ENCODE peak calls at places on chromosomes 11 and 22, in eight cellular contexts. One of them, this sample, is unnamed. For H3K27me3 and H3K4me1, the result is how much of the 10 kb centered on the place peaks cover.

GRCh38 chr11:23564370-23564769 is 704.1 kb upstream of the CCDC179 start:
- DNase-seq in IMR-90: no peak
- DNase-seq in upper lobe of right lung: no peak
- DNase-seq in uterus: no peak
- DNase-seq in Peyer's patch: no peak
- DNase-seq in fibroblast of lung: no peak
- DNase-seq in psoas muscle: no peak
- DNase-seq in H1: no peak
- DNase-seq in this sample: no peak

GRCh38 chr11:69406060-69406459 is 75.4 kb upstream of the LINC01488 start:
- DNase-seq in IMR-90: no peak
- DNase-seq in upper lobe of right lung: no peak
- DNase-seq in uterus: no peak
- DNase-seq in Peyer's patch: no peak
- DNase-seq in fibroblast of lung: no peak
- DNase-seq in psoas muscle: no peak
- DNase-seq in H1: no peak
- DNase-seq in this sample: no peak

GRCh38 chr11:77524539-77524938 is 50.6 kb upstream of the PAK1 start:
- DNase-seq in IMR-90: no peak
- DNase-seq in upper lobe of right lung: no peak
- DNase-seq in uterus: no peak
- DNase-seq in Peyer's patch: no peak
- DNase-seq in fibroblast of lung: no peak
- DNase-seq in psoas muscle: no peak
- DNase-seq in H1: no peak
- DNase-seq in this sample: no peak

GRCh38 chr11:2825261-2825885 is 60.2 kb downstream of the CDKN1C start:
- DNase-seq in IMR-90: peak
- DNase-seq in upper lobe of right lung: peak
- DNase-seq in uterus: peak
- DNase-seq in Peyer's patch: peak
- DNase-seq in fibroblast of lung: peak
- DNase-seq in psoas muscle: peak
- DNase-seq in H1: no peak
- DNase-seq in this sample: peak

GRCh38 chr11:83023410-83023809 is 48.3 kb downstream of the RAB30 start:
- DNase-seq in IMR-90: no peak
- DNase-seq in upper lobe of right lung: no peak
- DNase-seq in uterus: no peak
- DNase-seq in Peyer's patch: no peak
- DNase-seq in fibroblast of lung: no peak
- DNase-seq in psoas muscle: no peak
- DNase-seq in H1: no peak
- DNase-seq in this sample: no peak

GRCh38 chr22:45834241-45834640 is 142.7 kb downstream of the WNT7B start:
- DNase-seq in IMR-90: no peak
- DNase-seq in upper lobe of right lung: no peak
- DNase-seq in uterus: no peak
- DNase-seq in Peyer's patch: no peak
- DNase-seq in fibroblast of lung: no peak
- DNase-seq in psoas muscle: no peak
- DNase-seq in H1: no peak
- DNase-seq in this sample: no peak

GRCh38 chr11:128497057-128497957 is 90.1 kb downstream of the ETS1 start:
- DNase-seq in IMR-90: peak
- DNase-seq in upper lobe of right lung: no peak
- DNase-seq in uterus: peak
- DNase-seq in Peyer's patch: no peak
- DNase-seq in fibroblast of lung: peak
- DNase-seq in psoas muscle: peak
- DNase-seq in H1: no peak
- DNase-seq in this sample: no peak

GRCh38 chr11:12238420-12238819 is 128.0 kb downstream of the MICAL2 start:
- DNase-seq in IMR-90: no peak
- DNase-seq in upper lobe of right lung: no peak
- DNase-seq in uterus: no peak
- DNase-seq in Peyer's patch: no peak
- DNase-seq in fibroblast of lung: no peak
- DNase-seq in psoas muscle: no peak
- DNase-seq in H1: no peak
- DNase-seq in this sample: no peak

GRCh38 chr11:76769071-76769560 is 14.0 kb upstream of the TSKU start:
- DNase-seq in IMR-90: peak
- DNase-seq in upper lobe of right lung: no peak
- DNase-seq in uterus: no peak
- DNase-seq in Peyer's patch: no peak
- DNase-seq in fibroblast of lung: peak
- DNase-seq in psoas muscle: no peak
- DNase-seq in H1: no peak
- DNase-seq in this sample: peak

GRCh38 chr11:35584321-35584720 is 33.9 kb upstream of the FJX1 start:
- DNase-seq in IMR-90: peak
- DNase-seq in upper lobe of right lung: no peak
- DNase-seq in uterus: no peak
- DNase-seq in Peyer's patch: no peak
- DNase-seq in fibroblast of lung: peak
- DNase-seq in psoas muscle: no peak
- DNase-seq in H1: no peak
- DNase-seq in this sample: no peak

GRCh38 chr11:95230054-95231034 is 658 bp downstream of the SESN3 start:
- DNase-seq in IMR-90: no peak
- DNase-seq in upper lobe of right lung: no peak
- DNase-seq in uterus: peak
- DNase-seq in Peyer's patch: peak
- DNase-seq in fibroblast of lung: peak
- DNase-seq in psoas muscle: peak
- DNase-seq in H1: peak
- DNase-seq in this sample: no peak

GRCh38 chr11:126357969-126358762 is 2.7 kb downstream of the ST3GAL4 start:
- DNase-seq in IMR-90: no peak
- DNase-seq in upper lobe of right lung: peak
- DNase-seq in uterus: no peak
- DNase-seq in Peyer's patch: no peak
- DNase-seq in fibroblast of lung: no peak
- DNase-seq in psoas muscle: no peak
- DNase-seq in H1: no peak
- DNase-seq in this sample: peak

GRCh38 chr11:118175600-118176399 is 639 bp downstream of the SCN2B start:
- DNase-seq in IMR-90: no peak
- DNase-seq in upper lobe of right lung: no peak
- DNase-seq in uterus: no peak
- DNase-seq in Peyer's patch: no peak
- DNase-seq in fibroblast of lung: no peak
- DNase-seq in psoas muscle: no peak
- DNase-seq in H1: peak
- DNase-seq in this sample: no peak

GRCh38 chr11:118175031-118175531 is 1.4 kb downstream of the SCN2B start:
- DNase-seq in IMR-90: peak
- DNase-seq in upper lobe of right lung: no peak
- DNase-seq in uterus: no peak
- DNase-seq in Peyer's patch: no peak
- DNase-seq in fibroblast of lung: peak
- DNase-seq in psoas muscle: no peak
- DNase-seq in H1: no peak
- DNase-seq in this sample: no peak

GRCh38 chr11:118172356-118172755 is 4.1 kb downstream of the SCN2B start:
- DNase-seq in IMR-90: no peak
- DNase-seq in upper lobe of right lung: no peak
- DNase-seq in uterus: no peak
- DNase-seq in Peyer's patch: no peak
- DNase-seq in fibroblast of lung: no peak
- DNase-seq in psoas muscle: no peak
- DNase-seq in H1: no peak
- DNase-seq in this sample: no peak

GRCh38 chr11:118176400-118177134 is at the start of gene SCN2B:
- DNase-seq in IMR-90: peak
- DNase-seq in upper lobe of right lung: no peak
- DNase-seq in uterus: no peak
- DNase-seq in Peyer's patch: no peak
- DNase-seq in fibroblast of lung: peak
- DNase-seq in psoas muscle: no peak
- DNase-seq in H1: no peak
- DNase-seq in this sample: no peak

DNA sequence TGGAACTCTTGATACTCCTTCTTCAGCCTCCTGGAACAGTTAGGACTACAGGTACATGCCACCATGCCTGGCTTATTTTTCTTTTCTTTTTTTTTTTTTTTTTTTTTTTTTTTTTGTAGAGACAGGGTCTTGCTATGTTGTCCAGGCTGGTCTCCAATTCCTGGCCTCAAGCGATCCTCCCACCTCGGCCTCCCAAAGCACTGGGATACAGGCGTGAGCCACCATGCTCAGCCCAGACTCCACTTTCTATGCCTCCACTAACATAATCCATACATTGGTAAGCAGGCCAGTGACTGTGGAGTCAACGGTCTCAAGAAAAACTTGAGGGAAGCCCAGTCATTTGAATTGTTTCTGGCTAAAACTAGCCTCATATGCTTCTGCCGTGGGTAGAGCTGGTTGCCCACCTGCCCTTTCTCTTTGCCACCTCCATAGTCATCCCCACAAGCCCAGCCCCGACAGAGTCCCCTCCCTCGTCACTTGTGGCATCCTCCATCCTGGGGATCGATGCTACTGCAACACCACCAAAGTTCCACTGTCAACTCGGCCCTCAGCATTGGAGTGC is 2.4 kb downstream of the SCN2B start:
- DNase-seq in IMR-90: no peak
- DNase-seq in upper lobe of right lung: no peak
- DNase-seq in uterus: no peak
- DNase-seq in Peyer's patch: no peak
- DNase-seq in fibroblast of lung: no peak
- DNase-seq in psoas muscle: no peak
- DNase-seq in H1: no peak
- DNase-seq in this sample: no peak
- H3K27me3 ChIP-seq in IMR-90: under half
- H3K27me3 ChIP-seq in upper lobe of right lung: under half
- H3K27me3 ChIP-seq in uterus: under half
- H3K27me3 ChIP-seq in Peyer's patch: under half
- H3K27me3 ChIP-seq in fibroblast of lung: under half
- H3K27me3 ChIP-seq in psoas muscle: under half
- H3K27me3 ChIP-seq in H1: half or more
- H3K27me3 ChIP-seq in this sample: under half

GRCh38 chr11:9665749-9666148 is 1.9 kb downstream of the SWAP70 start:
- DNase-seq in IMR-90: no peak
- DNase-seq in upper lobe of right lung: no peak
- DNase-seq in uterus: no peak
- DNase-seq in Peyer's patch: no peak
- DNase-seq in fibroblast of lung: no peak
- DNase-seq in psoas muscle: no peak
- DNase-seq in H1: no peak
- DNase-seq in this sample: no peak
- H3K4me3 ChIP-seq in IMR-90: no peak
- H3K4me3 ChIP-seq in upper lobe of right lung: no peak
- H3K4me3 ChIP-seq in uterus: no peak
- H3K4me3 ChIP-seq in Peyer's patch: no peak
- H3K4me3 ChIP-seq in fibroblast of lung: peak
- H3K4me3 ChIP-seq in psoas muscle: peak
- H3K4me3 ChIP-seq in H1: no peak
- H3K4me3 ChIP-seq in this sample: no peak

GRCh38 chr22:23826510-23827350 is 12.1 kb downstream of the DERL3 start:
- DNase-seq in IMR-90: peak
- DNase-seq in upper lobe of right lung: no peak
- DNase-seq in uterus: no peak
- DNase-seq in Peyer's patch: no peak
- DNase-seq in fibroblast of lung: no peak
- DNase-seq in psoas muscle: peak
- DNase-seq in H1: no peak
- DNase-seq in this sample: peak
- H3K4me1 ChIP-seq in IMR-90: under half
- H3K4me1 ChIP-seq in upper lobe of right lung: under half
- H3K4me1 ChIP-seq in uterus: under half
- H3K4me1 ChIP-seq in Peyer's patch: under half
- H3K4me1 ChIP-seq in fibroblast of lung: under half
- H3K4me1 ChIP-seq in psoas muscle: under half
- H3K4me1 ChIP-seq in H1: under half
- H3K4me1 ChIP-seq in this sample: under half

GRCh38 chr22:37211853-37212173 is 464 bp downstream of the SSTR3 start:
- DNase-seq in IMR-90: no peak
- DNase-seq in upper lobe of right lung: no peak
- DNase-seq in uterus: no peak
- DNase-seq in Peyer's patch: no peak
- DNase-seq in fibroblast of lung: no peak
- DNase-seq in psoas muscle: no peak
- DNase-seq in H1: no peak
- DNase-seq in this sample: peak
- H3K27me3 ChIP-seq in IMR-90: half or more
- H3K27me3 ChIP-seq in upper lobe of right lung: under half
- H3K27me3 ChIP-seq in uterus: under half
- H3K27me3 ChIP-seq in Peyer's patch: under half
- H3K27me3 ChIP-seq in fibroblast of lung: under half
- H3K27me3 ChIP-seq in psoas muscle: under half
- H3K27me3 ChIP-seq in H1: under half
- H3K27me3 ChIP-seq in this sample: under half

This sample was measured in aorta.